ENCODE peak calls at places on chromosomes 2 and 18, in six cellular contexts. M, X, R, Z, P and L are unnamed samples. For H3K4me1, the result is how much of the 10 kb centered on the place peaks cover.

GRCh38 chr2:42881732-42882131 is 89.3 kb upstream of the HAAO start:
- DNase-seq in M (no peak), X (peak), R (no peak), Z (no peak), P (no peak), L (no peak)

GRCh38 chr2:10305715-10306114 is 3.0 kb downstream of the HPCAL1 start:
- DNase-seq in M (peak), X (no peak), R (no peak), Z (no peak), P (no peak), L (no peak)

GRCh38 chr2:120520929-120521912 is 175.3 kb downstream of the INHBB start:
- DNase-seq in M (no peak), X (peak), R (no peak), Z (peak), P (no peak), L (no peak)

GRCh38 chr2:174025271-174026121 is 60.3 kb upstream of the SP3 start:
- DNase-seq in M (no peak), X (no peak), R (peak), Z (peak), P (peak), L (peak)

GRCh38 chr2:180222642-180223041 is 215.5 kb upstream of the CWC22 start:
- DNase-seq in M (no peak), X (peak), R (peak), Z (peak), P (no peak), L (no peak)

GRCh38 chr18:57141208-57142129 is 5.4 kb upstream of the BOD1L2 start:
- DNase-seq in M (no peak), X (peak), R (no peak), Z (no peak), P (no peak), L (no peak)

GRCh38 chr2:226431301-226431955 is 368.2 kb downstream of the IRS1 start:
- DNase-seq in M (no peak), X (no peak), R (no peak), Z (no peak), P (no peak), L (no peak)

GRCh38 chr2:240631561-240632290 is 6.4 kb downstream of the GPR35 start:
- DNase-seq in M (no peak), X (no peak), R (no peak), Z (no peak), P (no peak), L (peak)

GRCh38 chr2:150981826-150982225 is 279.8 kb downstream of the RBM43 start:
- DNase-seq in M (no peak), X (no peak), R (no peak), Z (peak), P (no peak), L (no peak)

GRCh38 chr2:213010106-213010779 is 141.2 kb downstream of the IKZF2 start:
- DNase-seq in M (no peak), X (peak), R (no peak), Z (no peak), P (no peak), L (no peak)

GRCh38 chr2:226652388-226652787 is 147.2 kb downstream of the IRS1 start:
- DNase-seq in M (no peak), X (peak), R (no peak), Z (peak), P (no peak), L (no peak)

GRCh38 chr18:23784811-23785245 is 95.6 kb downstream of the LAMA3 start:
- DNase-seq in M (no peak), X (peak), R (peak), Z (peak), P (no peak), L (no peak)

GRCh38 chr2:224668123-224668909 is 47.8 kb downstream of the CCDC195 start:
- DNase-seq in M (no peak), X (no peak), R (no peak), Z (no peak), P (no peak), L (no peak)

GRCh38 chr18:5841518-5841917 is 53.8 kb downstream of the TMEM200C start:
- DNase-seq in M (no peak), X (no peak), R (no peak), Z (peak), P (no peak), L (no peak)

GRCh38 chr2:118312963-118313756 is 224.9 kb downstream of the INSIG2 start:
- DNase-seq in M (no peak), X (no peak), R (no peak), Z (no peak), P (no peak), L (no peak)

GRCh38 chr2:58140508-58141072 is 94.0 kb downstream of the VRK2 start:
- DNase-seq in M (no peak), X (no peak), R (no peak), Z (peak), P (no peak), L (no peak)

GRCh38 chr2:207673431-207673830 is 38.0 kb upstream of the CCNYL1 start:
- DNase-seq in M (no peak), X (no peak), R (no peak), Z (no peak), P (no peak), L (no peak)

GRCh38 chr2:41869542-41870256 is 178.1 kb upstream of the PKDCC start:
- DNase-seq in M (peak), X (peak), R (peak), Z (peak), P (peak), L (peak)

GRCh38 chr2:55743583-55743982 is 49.9 kb upstream of the PNPT1 start:
- DNase-seq in M (no peak), X (peak), R (no peak), Z (peak), P (no peak), L (no peak)

GRCh38 chr2:128269358-128270305 is 49.0 kb downstream of the HS6ST1 start:
- DNase-seq in M (no peak), X (no peak), R (no peak), Z (no peak), P (peak), L (peak)

GRCh38 chr2:180983468-180984388 is 3.3 kb downstream of the UBE2E3 start:
- DNase-seq in M (peak), X (peak), R (peak), Z (peak), P (no peak), L (no peak)

GRCh38 chr2:96225016-96225533 is 16.4 kb upstream of the STARD7 start:
- DNase-seq in M (no peak), X (no peak), R (no peak), Z (no peak), P (no peak), L (no peak)

GRCh38 chr2:62672601-62673000 is 32.9 kb upstream of the EHBP1 start:
- DNase-seq in M (no peak), X (no peak), R (no peak), Z (peak), P (no peak), L (peak)

GRCh38 chr2:96985181-96985580 is 1.2 kb downstream of the FAM178B start:
- DNase-seq in M (no peak), X (no peak), R (no peak), Z (no peak), P (no peak), L (no peak)

GRCh38 chr2:131154647-131155046 is 49.5 kb downstream of the PLEKHB2 start:
- DNase-seq in M (no peak), X (no peak), R (no peak), Z (no peak), P (no peak), L (no peak)

GRCh38 chr2:174334278-174334715 is 457 bp upstream of the SP9 start:
- DNase-seq in M (no peak), X (no peak), R (no peak), Z (no peak), P (no peak), L (no peak)

GRCh38 chr18:9951022-9951859 is 37.4 kb downstream of the VAPA start:
- DNase-seq in M (no peak), X (peak), R (no peak), Z (peak), P (no peak), L (no peak)

GRCh38 chr2:85797959-85798358 is 44.2 kb downstream of the ATOH8 start:
- DNase-seq in M (no peak), X (no peak), R (no peak), Z (peak), P (no peak), L (no peak)
- TF ChIP-seq CTCF in M (no peak), X (peak), R (peak), Z (peak), P (peak), L (peak)

DNA sequence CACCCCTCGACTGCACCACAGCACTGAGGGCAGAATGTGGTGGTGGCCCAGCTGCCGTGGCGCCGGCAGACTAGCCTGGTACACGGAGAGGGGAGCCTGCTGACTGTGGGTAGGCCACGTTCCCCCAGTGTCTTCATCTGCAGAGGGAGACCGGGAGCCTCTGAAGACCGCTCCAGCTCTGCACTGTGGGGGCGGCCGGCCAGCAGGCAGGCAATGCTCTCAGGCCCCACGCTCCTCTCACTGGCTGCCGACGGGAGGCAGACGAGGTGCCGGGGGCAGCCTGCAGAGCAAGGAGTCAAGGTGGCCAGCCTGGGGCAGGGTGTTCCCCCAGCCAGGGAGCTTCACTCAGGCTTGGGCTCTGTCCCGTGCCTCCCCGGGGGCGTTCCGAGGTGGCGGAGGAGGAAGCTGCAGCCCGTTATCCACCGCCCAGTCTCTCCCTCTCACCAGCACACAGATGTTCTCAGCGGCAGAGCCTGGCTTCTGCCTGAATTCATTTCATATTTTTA is 88.0 kb downstream of the HDAC4 start:
- DNase-seq in M (no peak), X (no peak), R (peak), Z (no peak), P (no peak), L (peak)
- H3K4me1 ChIP-seq in M (under half), X (under half), R (half or more), Z (under half), P (under half), L (under half)

DNA sequence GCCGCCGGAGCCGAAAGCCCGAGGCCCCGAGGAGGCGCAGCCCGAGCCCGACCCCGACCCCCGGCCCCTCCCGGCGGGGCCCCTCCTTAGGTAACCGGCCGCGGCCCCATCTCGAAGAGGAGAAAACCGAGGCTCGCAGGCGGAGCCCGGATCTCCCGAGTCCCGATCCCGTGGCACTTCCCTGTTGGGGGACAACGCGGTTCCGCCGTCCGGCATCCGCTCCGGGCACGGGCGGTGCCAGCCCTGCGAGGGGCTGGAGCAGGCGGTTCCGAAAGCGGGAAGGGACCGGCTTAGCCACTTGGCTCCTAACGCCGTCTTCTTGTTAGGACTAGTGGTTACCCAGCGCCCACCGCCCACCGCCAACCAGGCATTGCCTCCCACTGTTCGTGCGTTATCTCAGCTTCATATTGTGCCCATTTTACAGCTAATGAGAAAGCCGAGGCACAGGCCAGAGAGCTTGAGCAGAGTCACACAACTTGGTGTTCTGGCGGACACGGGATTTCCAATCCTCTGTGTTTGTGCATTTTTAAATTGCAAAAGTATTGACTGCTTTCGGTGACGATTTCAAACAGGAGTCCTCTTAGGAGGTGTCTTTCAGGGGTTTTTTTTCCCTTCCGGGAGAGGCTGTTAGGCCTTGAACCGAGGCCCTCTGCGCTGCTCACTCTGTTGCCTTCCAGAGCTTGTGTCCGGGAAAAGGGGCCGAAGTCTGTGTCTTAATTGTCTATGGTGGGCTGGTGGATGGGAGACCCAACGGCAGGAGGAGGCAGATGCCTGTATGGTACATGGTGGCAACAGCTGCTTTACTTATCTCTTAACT is 559 bp downstream of the CENPA start:
- DNase-seq in M (no peak), X (peak), R (no peak), Z (peak), P (no peak), L (peak)
- H3K27ac ChIP-seq in M (no peak), X (peak), R (no peak), Z (peak), P (peak), L (no peak)

GRCh38 chr2:198660491-198660890 is 797.2 kb downstream of the SATB2 start:
- DNase-seq in M (no peak), X (no peak), R (no peak), Z (no peak), P (no peak), L (no peak)

GRCh38 chr2:198659471-198659870 is 798.3 kb downstream of the SATB2 start:
- DNase-seq in M (no peak), X (no peak), R (no peak), Z (no peak), P (no peak), L (no peak)

GRCh38 chr2:198662916-198663315 is 794.8 kb downstream of the SATB2 start:
- DNase-seq in M (no peak), X (no peak), R (no peak), Z (no peak), P (no peak), L (no peak)

GRCh38 chr2:198656869-198657268 is 800.9 kb downstream of the SATB2 start:
- DNase-seq in M (no peak), X (peak), R (no peak), Z (no peak), P (no peak), L (no peak)

GRCh38 chr2:198657520-198658121 is 800.1 kb downstream of the SATB2 start:
- DNase-seq in M (no peak), X (peak), R (no peak), Z (peak), P (no peak), L (no peak)
- TF ChIP-seq CTCF in M (no peak), X (peak), R (peak), Z (peak), P (no peak), L (no peak)

GRCh38 chr18:67608909-67609308 is 92.4 kb upstream of the DSEL start:
- DNase-seq in M (no peak), X (peak), R (no peak), Z (peak), P (no peak), L (no peak)

GRCh38 chr18:67612281-67612680 is 95.8 kb upstream of the DSEL start:
- DNase-seq in M (no peak), X (no peak), R (no peak), Z (no peak), P (no peak), L (no peak)

DNA sequence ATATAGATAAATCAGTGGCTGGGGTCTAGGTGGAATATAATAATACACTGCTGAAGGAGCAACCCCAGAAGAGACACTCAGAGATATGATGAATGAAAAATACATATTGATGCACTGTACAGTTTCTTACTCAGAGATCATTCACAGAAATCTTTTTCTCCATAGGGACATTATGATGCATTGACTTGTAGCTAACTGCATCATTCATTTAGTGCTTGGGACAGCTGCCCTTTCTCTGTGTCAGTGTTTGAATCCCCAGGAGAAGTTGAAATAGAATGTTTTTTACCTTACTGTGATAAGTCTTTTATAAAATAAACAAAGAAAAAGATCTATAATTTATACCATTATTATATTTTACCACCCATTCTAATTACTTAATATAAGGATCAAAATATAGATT is 91.7 kb upstream of the DSEL start:
- DNase-seq in M (no peak), X (no peak), R (no peak), Z (no peak), P (no peak), L (no peak)
- H3K4me1 ChIP-seq in M (under half), X (under half), R (under half), Z (under half), P (under half), L (under half)

GRCh38 chr2:239496700-239497099 is 95.9 kb upstream of the HDAC4 start:
- DNase-seq in M (no peak), X (no peak), R (no peak), Z (no peak), P (no peak), L (no peak)
- H3K27ac ChIP-seq in M (no peak), X (no peak), R (no peak), Z (no peak), P (peak), L (no peak)

DNA sequence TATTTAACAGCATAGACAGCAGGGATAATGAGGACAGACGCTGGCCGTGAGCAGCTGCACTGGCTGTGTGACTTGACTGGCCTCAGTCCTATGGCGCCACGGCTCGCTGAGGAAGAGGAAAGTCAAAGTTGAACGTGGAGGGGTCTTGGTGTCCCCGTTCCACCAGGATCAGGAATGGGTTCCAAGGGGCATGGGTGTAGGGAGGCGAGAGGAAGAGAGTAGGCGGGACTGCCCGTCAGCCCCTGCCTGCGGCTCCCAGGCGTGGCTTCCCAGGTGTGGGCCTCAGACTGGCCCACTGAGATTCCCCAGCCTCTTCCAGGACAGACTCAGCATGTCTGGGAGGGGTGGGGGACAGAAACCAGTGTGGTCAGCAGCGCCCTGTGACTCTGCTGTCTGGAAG is 51.4 kb downstream of the POMC start:
- DNase-seq in M (no peak), X (no peak), R (no peak), Z (no peak), P (no peak), L (no peak)
- TF ChIP-seq CTCF in M (no peak), X (no peak), R (no peak), Z (no peak), P (no peak), L (no peak)